ENCODE peak calls at places on chromosomes 12 and 14, in ten cellular contexts. B is T-helper 2 cell; N is activated CD4-positive, alpha-beta memory T cell treated with anti-CD3 and anti-CD28 coated beads, Interleukin-2, amount 10 ng/mL, durations not matched to agents 7 days and 5 days; J is foreskin fibroblast; X is endothelial cell of umbilical vein; T is NCI-H345; S is NAMALWA; K is NCI-H446 treated with DMSO at 0.1 percent for 48 hours; D is HEK293T; E is NCI-H1105. V is an unnamed sample.

GRCh38 chr12:82593143-82593542 is 93.6 kb upstream of the TMTC2 start:
- DNase-seq in X (no peak), K (no peak), B (no peak), D (no peak), N (no peak), S (no peak), J (no peak), E (no peak), T (no peak), V (no peak)

GRCh38 chr12:13250416-13250815 is 53.9 kb downstream of the EMP1 start:
- DNase-seq in E (no peak), N (no peak), S (no peak), K (no peak), B (no peak), T (no peak), D (no peak), X (no peak), J (peak), V (peak)

GRCh38 chr12:115872919-115873357 is 404.6 kb downstream of the MED13L start:
- DNase-seq in T (peak), B (no peak), K (no peak), N (no peak), D (no peak), S (no peak), J (no peak), E (peak), X (no peak), V (no peak)

GRCh38 chr14:95255487-95255886 is 64.2 kb downstream of the CLMN start:
- DNase-seq in X (peak), D (peak), T (peak), N (no peak), J (peak), B (no peak), S (peak), E (no peak), K (no peak), V (peak)

GRCh38 chr12:128797119-128798118 is 26.3 kb downstream of the SLC15A4 start:
- DNase-seq in E (no peak), K (no peak), J (peak), N (no peak), D (no peak), B (no peak), T (no peak), S (no peak), X (peak), V (peak)

GRCh38 chr12:54658306-54659264 is 10.4 kb upstream of the DCD start:
- DNase-seq in X (peak), K (no peak), B (peak), S (peak), T (no peak), D (peak), E (no peak), J (no peak), N (peak), V (peak)

GRCh38 chr12:57899010-57899662 is 42.2 kb upstream of the ATP23 start:
- DNase-seq in J (peak), T (no peak), S (peak), K (no peak), E (no peak), N (peak), X (peak), D (no peak), B (peak), V (peak)

GRCh38 chr12:110677206-110677911 is 11.6 kb downstream of the HVCN1 start:
- DNase-seq in T (no peak), E (no peak), S (peak), N (no peak), J (no peak), K (no peak), D (no peak), B (peak), X (no peak), V (no peak)

GRCh38 chr14:24054324-24054641 is 2.5 kb downstream of the CARMIL3 start:
- DNase-seq in J (no peak), E (no peak), T (no peak), K (no peak), D (no peak), S (no peak), B (no peak), N (no peak), X (no peak), V (no peak)

GRCh38 chr12:107122452-107122958 is 29.2 kb upstream of the CRY1 start:
- DNase-seq in K (no peak), J (no peak), D (no peak), N (no peak), E (no peak), S (no peak), T (no peak), B (no peak), X (no peak), V (no peak)

GRCh38 chr12:2137707-2138106 is 84.9 kb downstream of the CACNA1C start:
- DNase-seq in D (no peak), K (no peak), N (no peak), B (no peak), X (no peak), T (no peak), S (no peak), J (no peak), E (no peak), V (no peak)

GRCh38 chr14:61215222-61216010 is 65.7 kb downstream of the TMEM30B start:
- DNase-seq in D (no peak), J (peak), E (no peak), X (no peak), T (no peak), S (no peak), N (no peak), K (no peak), B (no peak), V (peak)

GRCh38 chr12:8698132-8698829 is 490 bp downstream of the RIMKLB start:
- DNase-seq in K (no peak), J (peak), X (peak), N (peak), B (peak), T (peak), D (peak), E (no peak), S (peak), V (peak)

GRCh38 chr12:70271025-70271424 is 27.8 kb downstream of the CNOT2 start:
- DNase-seq in B (no peak), X (no peak), E (no peak), J (no peak), K (no peak), D (peak), S (no peak), T (no peak), N (no peak), V (no peak)

GRCh38 chr14:102125546-102125945 is 14.2 kb upstream of the WDR20 start:
- DNase-seq in E (no peak), X (peak), K (no peak), J (no peak), B (no peak), N (no peak), T (no peak), S (no peak), D (no peak), V (no peak)